ENCODE peak calls at places on chromosome 15, in four cellular contexts. R is psoas muscle, P is uterus, M is A549. T is an unnamed sample.

GRCh38 chr15:95017950-95018349 is 786.6 kb downstream of the MCTP2 start:
- DNase-seq in R (peak), P (peak), M (no peak), T (no peak)

GRCh38 chr15:39586387-39587171 is 5.7 kb downstream of the THBS1 start:
- DNase-seq in R (no peak), P (no peak), M (no peak), T (peak)

GRCh38 chr15:89496155-89497098 is at the start of gene RHCG:
- DNase-seq in R (no peak), P (no peak), M (peak), T (no peak)

GRCh38 chr15:95716708-95717107 is 613.8 kb upstream of the NR2F2 start:
- DNase-seq in R (no peak), P (no peak), M (no peak), T (no peak)

GRCh38 chr15:87623832-87624231 is 632.7 kb downstream of the NTRK3 start:
- DNase-seq in R (no peak), P (no peak), M (peak), T (no peak)

GRCh38 chr15:60690350-60690961 is 211.5 kb upstream of the ICE2 start:
- DNase-seq in R (no peak), P (no peak), M (no peak), T (no peak)

GRCh38 chr15:55707523-55707922 is 35.4 kb downstream of the PRTG start:
- DNase-seq in R (no peak), P (no peak), M (no peak), T (no peak)

GRCh38 chr15:76058714-76059319 is 968 bp upstream of the TMEM266 start:
- DNase-seq in R (no peak), P (no peak), M (peak), T (no peak)

GRCh38 chr15:39096608-39097007 is 484.3 kb upstream of the THBS1 start:
- DNase-seq in R (no peak), P (no peak), M (no peak), T (no peak)

GRCh38 chr15:46014532-46014931 is 379.7 kb downstream of the SQOR start:
- DNase-seq in R (no peak), P (no peak), M (no peak), T (no peak)

GRCh38 chr15:41263891-41264351 is 32.9 kb downstream of the CHP1 start:
- DNase-seq in R (no peak), P (no peak), M (no peak), T (no peak)

GRCh38 chr15:75367406-75367912 is 948 bp downstream of the MAN2C1 start:
- DNase-seq in R (no peak), P (no peak), M (no peak), T (no peak)

GRCh38 chr15:52150878-52151277 is 38.3 kb upstream of the BCL2L10 start:
- DNase-seq in R (no peak), P (no peak), M (no peak), T (no peak)

GRCh38 chr15:100075284-100075683 is 266.5 kb downstream of the ADAMTS17 start:
- DNase-seq in R (no peak), P (no peak), M (no peak), T (no peak)

GRCh38 chr15:101407439-101407838 is 82.1 kb downstream of the PCSK6 start:
- DNase-seq in R (no peak), P (no peak), M (no peak), T (no peak)

GRCh38 chr15:78178056-78178455 is 28.9 kb downstream of the IDH3A start:
- DNase-seq in R (no peak), P (no peak), M (no peak), T (no peak)

GRCh38 chr15:76057332-76058000 is 2.3 kb upstream of the TMEM266 start:
- DNase-seq in R (no peak), P (no peak), M (peak), T (peak)

GRCh38 chr15:66053991-66054390 is 184.7 kb downstream of the RAB11A start:
- DNase-seq in R (no peak), P (no peak), M (no peak), T (no peak)

GRCh38 chr15:42108189-42108588 is 13.8 kb upstream of the PLA2G4D start:
- DNase-seq in R (no peak), P (no peak), M (no peak), T (no peak)

GRCh38 chr15:77527164-77527778 is 105.4 kb downstream of the LINGO1 start:
- DNase-seq in R (peak), P (no peak), M (no peak), T (no peak)

GRCh38 chr15:64521201-64521600 is 60.8 kb downstream of the ZNF609 start:
- DNase-seq in R (no peak), P (no peak), M (no peak), T (no peak)
- TF ChIP-seq CTCF in R (no peak), P (no peak), M (no peak), T (no peak)

GRCh38 chr15:91953432-91953831 is 99.9 kb downstream of the SLCO3A1 start:
- DNase-seq in R (no peak), P (no peak), M (no peak), T (no peak)

GRCh38 chr15:91950054-91950453 is 96.5 kb downstream of the SLCO3A1 start:
- DNase-seq in R (no peak), P (no peak), M (no peak), T (no peak)

GRCh38 chr15:91949361-91949760 is 95.9 kb downstream of the SLCO3A1 start:
- DNase-seq in R (no peak), P (no peak), M (no peak), T (no peak)

GRCh38 chr15:91952216-91952615 is 98.7 kb downstream of the SLCO3A1 start:
- DNase-seq in R (no peak), P (no peak), M (no peak), T (no peak)

GRCh38 chr15:91950631-91951384 is 97.3 kb downstream of the SLCO3A1 start:
- DNase-seq in R (no peak), P (no peak), M (no peak), T (no peak)
- TF ChIP-seq CTCF in R (no peak), P (no peak), M (no peak), T (peak)

DNA sequence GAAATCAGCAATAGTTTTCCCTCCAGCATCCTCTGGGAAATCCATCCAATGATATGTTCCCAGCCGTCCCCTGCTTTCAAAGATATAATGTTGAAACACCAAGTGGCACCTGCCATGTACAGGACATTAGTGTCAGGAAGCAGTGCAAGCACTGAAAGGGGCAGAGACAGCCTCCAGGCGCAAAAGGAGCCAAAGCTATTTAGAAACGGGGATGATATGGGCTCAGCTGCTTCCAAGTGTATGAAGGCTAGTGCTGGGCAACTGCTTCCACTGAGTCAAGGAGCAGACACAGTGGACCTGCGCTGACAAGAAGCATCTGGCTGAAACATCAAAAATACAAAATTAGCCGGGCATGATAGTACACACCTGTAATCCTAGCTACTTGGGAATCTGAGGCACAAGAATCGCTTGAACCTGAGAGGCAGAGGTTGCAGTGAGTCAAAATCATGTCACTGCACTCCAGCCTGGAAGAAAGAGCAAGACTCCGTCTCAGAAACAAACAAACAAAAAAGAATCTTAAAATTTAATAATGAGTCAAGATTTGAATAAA is 119.7 kb downstream of the AQP9 start:
- DNase-seq in R (no peak), P (no peak), M (no peak), T (no peak)
- TF ChIP-seq CTCF in R (no peak), P (no peak), M (no peak), T (no peak)

DNA sequence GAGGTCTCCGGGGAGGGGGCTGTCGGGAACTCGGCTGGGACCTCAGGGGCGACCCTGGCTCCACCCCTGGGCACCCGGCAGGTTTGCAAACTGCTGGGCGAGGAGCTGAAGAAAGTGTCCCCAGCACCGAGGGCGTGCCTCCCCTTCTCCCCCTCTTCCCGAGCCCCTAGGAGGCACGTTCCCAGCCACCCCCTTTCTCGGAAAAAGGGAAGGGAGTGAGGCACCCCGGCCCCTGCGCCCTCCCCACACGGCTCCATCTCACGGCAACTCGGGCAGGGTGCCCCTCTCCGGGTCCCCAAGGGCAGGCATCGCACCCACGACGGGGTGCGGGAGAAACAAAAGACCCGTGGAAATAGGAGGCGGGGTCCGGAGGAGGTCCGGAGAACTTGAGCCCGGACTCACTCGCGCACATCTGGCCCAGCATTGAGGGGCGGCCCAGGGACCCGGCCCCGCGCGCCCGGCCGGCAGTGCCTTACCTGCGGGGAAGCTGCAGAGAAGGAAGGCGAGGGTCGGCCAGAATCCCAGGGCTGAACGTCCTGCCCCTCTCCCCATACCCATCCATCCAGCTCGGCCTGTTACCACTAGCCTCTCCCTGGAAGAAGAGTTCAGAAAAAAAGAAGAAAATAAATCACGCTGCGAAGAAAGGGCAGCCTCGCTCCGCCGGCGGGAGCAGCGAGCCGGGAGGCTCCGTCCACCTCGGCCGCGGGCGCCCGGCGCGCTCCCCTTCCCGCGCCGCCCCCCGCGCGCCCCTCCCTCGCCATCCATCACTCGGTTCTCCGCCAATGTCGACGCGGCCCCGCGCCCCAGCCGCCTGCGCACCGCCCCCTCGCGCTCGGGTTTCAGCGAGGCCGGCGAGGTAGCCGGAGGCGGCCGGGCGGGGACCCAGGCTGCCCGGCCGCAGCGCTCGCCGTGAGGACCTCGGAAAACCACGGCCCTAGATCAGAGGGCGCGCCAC is 16.3 kb downstream of the RGMA start:
- DNase-seq in R (peak), P (peak), M (peak), T (peak)
- TF ChIP-seq CTCF in R (no peak), P (peak), M (no peak), T (peak)

GRCh38 chr15:80367094-80367493 is 37.1 kb upstream of the ARNT2 start:
- DNase-seq in R (no peak), P (no peak), M (peak), T (no peak)
- TF ChIP-seq CTCF in R (no peak), P (no peak), M (peak), T (peak)

DNA sequence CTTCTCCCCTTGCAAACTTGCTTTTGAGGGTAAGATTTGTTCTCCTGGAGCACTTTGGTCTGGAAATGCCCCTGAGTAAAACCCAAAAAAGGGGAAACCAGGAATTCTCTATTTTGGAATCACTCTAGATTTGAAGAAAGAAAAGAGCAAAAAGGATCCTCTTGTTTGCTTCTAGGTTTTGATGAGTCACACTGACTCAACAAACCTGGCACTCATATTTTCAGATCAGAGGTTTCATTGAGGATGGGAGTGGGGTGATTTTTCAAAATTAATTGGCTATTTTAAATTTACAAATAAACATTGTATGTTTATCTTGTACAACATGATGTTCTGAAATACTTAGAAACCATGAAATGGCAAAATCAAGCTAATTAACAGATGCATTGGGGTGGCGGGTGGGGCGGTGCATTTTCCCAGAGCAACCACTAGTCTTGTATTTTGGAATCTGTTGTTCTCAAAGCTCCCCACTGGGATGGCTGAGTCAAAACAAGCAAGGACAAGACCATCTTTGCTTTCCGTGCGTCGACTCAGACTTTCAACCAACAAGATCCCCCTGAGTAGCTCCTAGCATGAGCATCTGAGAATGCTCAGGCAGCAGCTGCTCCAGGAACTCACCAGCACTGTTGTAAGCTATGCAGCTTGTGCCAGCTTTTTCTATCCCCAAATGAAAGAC is 451.4 kb downstream of the WDR72 start:
- DNase-seq in R (no peak), P (no peak), M (peak), T (no peak)
- TF ChIP-seq CTCF in R (no peak), P (no peak), M (no peak), T (no peak)

DNA sequence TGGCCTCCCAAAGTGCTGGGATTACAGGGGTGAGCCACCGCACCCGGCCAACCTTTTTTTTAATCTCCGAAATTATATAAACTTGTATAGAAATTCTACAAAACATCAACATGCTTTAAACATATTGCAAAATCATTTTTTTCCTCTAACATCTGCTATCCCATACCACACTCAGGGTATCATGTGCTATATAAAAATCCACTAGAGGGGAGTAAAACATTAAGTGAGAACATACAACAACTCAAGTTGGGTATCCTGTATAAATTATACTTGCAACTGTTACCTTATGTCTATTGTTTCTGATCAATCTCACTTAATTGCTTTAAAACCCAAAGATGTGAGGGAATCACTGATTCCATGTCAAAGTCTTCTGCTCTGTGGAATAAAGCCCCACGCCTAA is 71.9 kb upstream of the FBN1 start:
- DNase-seq in R (no peak), P (no peak), M (no peak), T (peak)
- TF ChIP-seq CTCF in R (no peak), P (no peak), M (no peak), T (peak)

DNA sequence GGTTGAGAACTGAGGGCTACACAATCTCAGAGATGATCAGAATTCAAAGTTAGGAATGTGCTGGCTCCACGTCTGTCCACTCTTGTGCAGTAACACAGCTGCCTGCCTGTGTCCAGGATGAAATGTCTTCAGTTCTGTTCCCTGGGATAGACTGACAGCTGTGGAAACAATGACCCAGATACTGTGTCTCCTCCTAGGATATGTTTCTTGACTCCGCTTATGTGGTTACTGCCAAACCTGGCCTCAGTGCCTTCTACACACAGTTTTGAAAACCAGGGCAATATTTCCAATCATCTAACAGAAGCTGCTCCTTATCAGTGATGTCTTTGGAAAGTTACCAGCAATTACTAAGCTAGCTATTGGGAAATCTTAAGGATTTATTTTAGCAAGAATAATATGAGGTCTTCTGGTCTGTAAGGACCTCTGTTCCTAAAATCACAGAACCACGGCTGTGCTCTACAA is 67.6 kb downstream of the NOX5 start:
- DNase-seq in R (no peak), P (peak), M (no peak), T (peak)
- TF ChIP-seq CTCF in R (no peak), P (no peak), M (no peak), T (peak)